ENCODE peak calls at places on chromosomes 3 and 15, in four cellular contexts. D is CD4-positive, CD25-positive, alpha-beta regulatory T cell; M is left kidney; R is activated CD4-positive, alpha-beta T cell treated with anti-CD3 and anti-CD28 coated beads, Interleukin-2, amount 50 U/mL, for 4 hours. U is an unnamed sample.

GRCh38 chr3:183779896-183780450 is 45.4 kb downstream of the MAP6D1 start:
- DNase-seq in D (no peak), M (no peak), R (no peak), U (no peak)

GRCh38 chr3:136949708-136950107 is 8.1 kb upstream of the IL20RB start:
- DNase-seq in D (no peak), M (no peak), R (no peak), U (no peak)

GRCh38 chr3:138914870-138915502 is 32.0 kb downstream of the FOXL2 start:
- DNase-seq in D (no peak), M (no peak), R (no peak), U (no peak)

GRCh38 chr15:80618666-80619481 is 76.2 kb upstream of the ABHD17C start:
- DNase-seq in D (no peak), M (no peak), R (no peak), U (no peak)

GRCh38 chr3:183149915-183150825 is 12.4 kb downstream of the LAMP3 start:
- DNase-seq in D (no peak), M (no peak), R (no peak), U (no peak)

GRCh38 chr3:44989636-44990373 is 13.8 kb downstream of the EXOSC7 start:
- DNase-seq in D (no peak), M (no peak), R (no peak), U (no peak)

GRCh38 chr15:76057332-76058000 is 2.3 kb upstream of the TMEM266 start:
- DNase-seq in D (peak; percentile 9), M (peak; percentile 63), R (peak; percentile 15), U (peak; percentile 36)

GRCh38 chr15:40449275-40449674 is 8.5 kb downstream of the BAHD1 start:
- DNase-seq in D (no peak), M (no peak), R (no peak), U (no peak)

GRCh38 chr3:113039546-113039945 is 48.8 kb downstream of the GTPBP8 start:
- DNase-seq in D (no peak), M (peak; percentile 27), R (no peak), U (no peak)

GRCh38 chr3:113151475-113152031 is 59.8 kb upstream of the BOC start:
- DNase-seq in D (no peak), M (peak; percentile 97), R (no peak), U (no peak)

GRCh38 chr15:29668120-29668602 is 154.1 kb downstream of the TJP1 start:
- DNase-seq in D (no peak), M (peak; percentile 92), R (no peak), U (no peak)

GRCh38 chr3:123471106-123471505 is 22.2 kb upstream of the ADCY5 start:
- DNase-seq in D (no peak), M (no peak), R (no peak), U (no peak)

GRCh38 chr3:175001091-175001490 is 142.0 kb downstream of the NAALADL2 start:
- DNase-seq in D (no peak), M (no peak), R (no peak), U (no peak)

GRCh38 chr3:48563382-48563918 is at the start of gene UCN2:
- DNase-seq in D (no peak), M (no peak), R (no peak), U (no peak)

GRCh38 chr3:3088066-3088465 is 22.1 kb downstream of the IL5RA start:
- DNase-seq in D (no peak), M (no peak), R (no peak), U (no peak)

GRCh38 chr3:141336672-141337522 is 31.4 kb upstream of the ZBTB38 start:
- DNase-seq in D (no peak), M (no peak), R (no peak), U (peak; percentile 43)

GRCh38 chr3:172137287-172138030 is 98.1 kb downstream of the FNDC3B start:
- DNase-seq in D (no peak), M (no peak), R (no peak), U (no peak)

U was measured in naive B cell.